ENCODE peak calls at places on chromosomes 12 and 14, in ten cellular contexts. One of them, this sample, is unnamed.

GRCh38 chr12:131749618-131750315 is 38.9 kb downstream of the SFSWAP start:
- DNase-seq in stimulated activated CD8-positive, alpha-beta memory T cell treated with anti-CD3 and anti-CD28 coated beads, Interleukin-4, amount 100 ng/mL, for 24 hours: no peak
- DNase-seq in uterus: no peak
- DNase-seq in amygdala: no peak
- DNase-seq in tibial nerve: no peak
- DNase-seq in SW480: no peak
- DNase-seq in stimulated activated CD4-positive, alpha-beta T cell treated with anti-CD3 and anti-CD28 coated beads, Interleukin-12 subunit alpha, Interleukin-12 subunit beta, amount 100 ng/mL, for 4 hours: no peak
- DNase-seq in fibroblast of lung: no peak
- DNase-seq in AG10803: no peak
- DNase-seq in heart right ventricle: no peak
- DNase-seq in this sample: no peak

GRCh38 chr14:86915416-86915815 is 1077.6 kb downstream of the GALC start:
- DNase-seq in stimulated activated CD8-positive, alpha-beta memory T cell treated with anti-CD3 and anti-CD28 coated beads, Interleukin-4, amount 100 ng/mL, for 24 hours: no peak
- DNase-seq in uterus: no peak
- DNase-seq in amygdala: no peak
- DNase-seq in tibial nerve: no peak
- DNase-seq in SW480: no peak
- DNase-seq in stimulated activated CD4-positive, alpha-beta T cell treated with anti-CD3 and anti-CD28 coated beads, Interleukin-12 subunit alpha, Interleukin-12 subunit beta, amount 100 ng/mL, for 4 hours: no peak
- DNase-seq in fibroblast of lung: peak
- DNase-seq in AG10803: peak
- DNase-seq in heart right ventricle: no peak
- DNase-seq in this sample: peak

GRCh38 chr12:15700595-15700994 is 88.6 kb downstream of the EPS8 start:
- DNase-seq in stimulated activated CD8-positive, alpha-beta memory T cell treated with anti-CD3 and anti-CD28 coated beads, Interleukin-4, amount 100 ng/mL, for 24 hours: no peak
- DNase-seq in uterus: no peak
- DNase-seq in amygdala: no peak
- DNase-seq in tibial nerve: no peak
- DNase-seq in SW480: no peak
- DNase-seq in stimulated activated CD4-positive, alpha-beta T cell treated with anti-CD3 and anti-CD28 coated beads, Interleukin-12 subunit alpha, Interleukin-12 subunit beta, amount 100 ng/mL, for 4 hours: no peak
- DNase-seq in fibroblast of lung: peak
- DNase-seq in AG10803: peak
- DNase-seq in heart right ventricle: peak
- DNase-seq in this sample: peak

GRCh38 chr14:99982449-99983250 is 82.6 kb upstream of the EVL start:
- DNase-seq in stimulated activated CD8-positive, alpha-beta memory T cell treated with anti-CD3 and anti-CD28 coated beads, Interleukin-4, amount 100 ng/mL, for 24 hours: peak
- DNase-seq in uterus: peak
- DNase-seq in amygdala: no peak
- DNase-seq in tibial nerve: no peak
- DNase-seq in SW480: peak
- DNase-seq in stimulated activated CD4-positive, alpha-beta T cell treated with anti-CD3 and anti-CD28 coated beads, Interleukin-12 subunit alpha, Interleukin-12 subunit beta, amount 100 ng/mL, for 4 hours: peak
- DNase-seq in fibroblast of lung: peak
- DNase-seq in AG10803: peak
- DNase-seq in heart right ventricle: peak
- DNase-seq in this sample: peak

GRCh38 chr12:28415755-28416154 is 225.5 kb downstream of the CCDC91 start:
- DNase-seq in stimulated activated CD8-positive, alpha-beta memory T cell treated with anti-CD3 and anti-CD28 coated beads, Interleukin-4, amount 100 ng/mL, for 24 hours: no peak
- DNase-seq in uterus: no peak
- DNase-seq in amygdala: no peak
- DNase-seq in tibial nerve: no peak
- DNase-seq in SW480: no peak
- DNase-seq in stimulated activated CD4-positive, alpha-beta T cell treated with anti-CD3 and anti-CD28 coated beads, Interleukin-12 subunit alpha, Interleukin-12 subunit beta, amount 100 ng/mL, for 4 hours: no peak
- DNase-seq in fibroblast of lung: peak
- DNase-seq in AG10803: peak
- DNase-seq in heart right ventricle: no peak
- DNase-seq in this sample: peak

GRCh38 chr12:109147954-109148353 is 31.6 kb downstream of the ACACB start:
- DNase-seq in stimulated activated CD8-positive, alpha-beta memory T cell treated with anti-CD3 and anti-CD28 coated beads, Interleukin-4, amount 100 ng/mL, for 24 hours: no peak
- DNase-seq in uterus: peak
- DNase-seq in amygdala: no peak
- DNase-seq in tibial nerve: no peak
- DNase-seq in SW480: no peak
- DNase-seq in stimulated activated CD4-positive, alpha-beta T cell treated with anti-CD3 and anti-CD28 coated beads, Interleukin-12 subunit alpha, Interleukin-12 subunit beta, amount 100 ng/mL, for 4 hours: no peak
- DNase-seq in fibroblast of lung: no peak
- DNase-seq in AG10803: peak
- DNase-seq in heart right ventricle: peak
- DNase-seq in this sample: peak

GRCh38 chr14:55028066-55028465 is 1.0 kb downstream of the SOCS4 start:
- DNase-seq in stimulated activated CD8-positive, alpha-beta memory T cell treated with anti-CD3 and anti-CD28 coated beads, Interleukin-4, amount 100 ng/mL, for 24 hours: no peak
- DNase-seq in uterus: no peak
- DNase-seq in amygdala: no peak
- DNase-seq in tibial nerve: no peak
- DNase-seq in SW480: no peak
- DNase-seq in stimulated activated CD4-positive, alpha-beta T cell treated with anti-CD3 and anti-CD28 coated beads, Interleukin-12 subunit alpha, Interleukin-12 subunit beta, amount 100 ng/mL, for 4 hours: no peak
- DNase-seq in fibroblast of lung: no peak
- DNase-seq in AG10803: no peak
- DNase-seq in heart right ventricle: no peak
- DNase-seq in this sample: peak

GRCh38 chr14:50598765-50599164 is 38.8 kb downstream of the ATL1 start:
- DNase-seq in stimulated activated CD8-positive, alpha-beta memory T cell treated with anti-CD3 and anti-CD28 coated beads, Interleukin-4, amount 100 ng/mL, for 24 hours: no peak
- DNase-seq in uterus: no peak
- DNase-seq in amygdala: no peak
- DNase-seq in tibial nerve: no peak
- DNase-seq in SW480: no peak
- DNase-seq in stimulated activated CD4-positive, alpha-beta T cell treated with anti-CD3 and anti-CD28 coated beads, Interleukin-12 subunit alpha, Interleukin-12 subunit beta, amount 100 ng/mL, for 4 hours: no peak
- DNase-seq in fibroblast of lung: no peak
- DNase-seq in AG10803: no peak
- DNase-seq in heart right ventricle: no peak
- DNase-seq in this sample: no peak

GRCh38 chr12:11228268-11228879 is 41.1 kb downstream of the PRB3 start:
- DNase-seq in stimulated activated CD8-positive, alpha-beta memory T cell treated with anti-CD3 and anti-CD28 coated beads, Interleukin-4, amount 100 ng/mL, for 24 hours: no peak
- DNase-seq in uterus: no peak
- DNase-seq in amygdala: peak
- DNase-seq in tibial nerve: no peak
- DNase-seq in SW480: peak
- DNase-seq in stimulated activated CD4-positive, alpha-beta T cell treated with anti-CD3 and anti-CD28 coated beads, Interleukin-12 subunit alpha, Interleukin-12 subunit beta, amount 100 ng/mL, for 4 hours: peak
- DNase-seq in fibroblast of lung: peak
- DNase-seq in AG10803: peak
- DNase-seq in heart right ventricle: no peak
- DNase-seq in this sample: peak

GRCh38 chr14:104444159-104445030 is 135.2 kb upstream of the C14orf180 start:
- DNase-seq in stimulated activated CD8-positive, alpha-beta memory T cell treated with anti-CD3 and anti-CD28 coated beads, Interleukin-4, amount 100 ng/mL, for 24 hours: no peak
- DNase-seq in uterus: no peak
- DNase-seq in amygdala: no peak
- DNase-seq in tibial nerve: no peak
- DNase-seq in SW480: peak
- DNase-seq in stimulated activated CD4-positive, alpha-beta T cell treated with anti-CD3 and anti-CD28 coated beads, Interleukin-12 subunit alpha, Interleukin-12 subunit beta, amount 100 ng/mL, for 4 hours: no peak
- DNase-seq in fibroblast of lung: no peak
- DNase-seq in AG10803: no peak
- DNase-seq in heart right ventricle: no peak
- DNase-seq in this sample: no peak

GRCh38 chr12:97414855-97415254 is 47.7 kb upstream of the RMST start:
- DNase-seq in stimulated activated CD8-positive, alpha-beta memory T cell treated with anti-CD3 and anti-CD28 coated beads, Interleukin-4, amount 100 ng/mL, for 24 hours: no peak
- DNase-seq in uterus: no peak
- DNase-seq in amygdala: no peak
- DNase-seq in tibial nerve: no peak
- DNase-seq in SW480: no peak
- DNase-seq in stimulated activated CD4-positive, alpha-beta T cell treated with anti-CD3 and anti-CD28 coated beads, Interleukin-12 subunit alpha, Interleukin-12 subunit beta, amount 100 ng/mL, for 4 hours: no peak
- DNase-seq in fibroblast of lung: no peak
- DNase-seq in AG10803: no peak
- DNase-seq in heart right ventricle: no peak
- DNase-seq in this sample: no peak

GRCh38 chr12:12901158-12901791 is 9.9 kb downstream of the GPRC5A start:
- DNase-seq in stimulated activated CD8-positive, alpha-beta memory T cell treated with anti-CD3 and anti-CD28 coated beads, Interleukin-4, amount 100 ng/mL, for 24 hours: no peak
- DNase-seq in uterus: peak
- DNase-seq in amygdala: no peak
- DNase-seq in tibial nerve: no peak
- DNase-seq in SW480: peak
- DNase-seq in stimulated activated CD4-positive, alpha-beta T cell treated with anti-CD3 and anti-CD28 coated beads, Interleukin-12 subunit alpha, Interleukin-12 subunit beta, amount 100 ng/mL, for 4 hours: no peak
- DNase-seq in fibroblast of lung: peak
- DNase-seq in AG10803: peak
- DNase-seq in heart right ventricle: no peak
- DNase-seq in this sample: peak

GRCh38 chr14:24456980-24457379 is 14.4 kb upstream of the SDR39U1 start:
- DNase-seq in stimulated activated CD8-positive, alpha-beta memory T cell treated with anti-CD3 and anti-CD28 coated beads, Interleukin-4, amount 100 ng/mL, for 24 hours: no peak
- DNase-seq in uterus: no peak
- DNase-seq in amygdala: no peak
- DNase-seq in tibial nerve: no peak
- DNase-seq in SW480: no peak
- DNase-seq in stimulated activated CD4-positive, alpha-beta T cell treated with anti-CD3 and anti-CD28 coated beads, Interleukin-12 subunit alpha, Interleukin-12 subunit beta, amount 100 ng/mL, for 4 hours: no peak
- DNase-seq in fibroblast of lung: peak
- DNase-seq in AG10803: no peak
- DNase-seq in heart right ventricle: no peak
- DNase-seq in this sample: no peak

GRCh38 chr12:20212036-20212435 is 156.3 kb upstream of the PDE3A start:
- DNase-seq in stimulated activated CD8-positive, alpha-beta memory T cell treated with anti-CD3 and anti-CD28 coated beads, Interleukin-4, amount 100 ng/mL, for 24 hours: no peak
- DNase-seq in uterus: no peak
- DNase-seq in amygdala: no peak
- DNase-seq in tibial nerve: no peak
- DNase-seq in SW480: no peak
- DNase-seq in stimulated activated CD4-positive, alpha-beta T cell treated with anti-CD3 and anti-CD28 coated beads, Interleukin-12 subunit alpha, Interleukin-12 subunit beta, amount 100 ng/mL, for 4 hours: no peak
- DNase-seq in fibroblast of lung: peak
- DNase-seq in AG10803: peak
- DNase-seq in heart right ventricle: no peak
- DNase-seq in this sample: peak

This sample was measured in astrocyte of the hippocampus.